ENCODE peak calls at places on chromosomes 16 and 17, in nine cellular contexts. H is iPS-NIHi11; M is stromal cell of bone marrow; O is Calu3; R is ELF-1; Z is activated T-helper 1 cell treated with anti-CD3 and anti-CD28 coated beads, Interleukin-2, amount 50 U/mL, for 16 hours; V is right atrium auricular region; S is GM12878; D is transverse colon. E is an unnamed sample.

GRCh38 chr16:84319146-84319760 is 24.6 kb downstream of the WFDC1 start:
- DNase-seq in H (no peak), M (no peak), O (no peak), R (no peak), Z (no peak), V (no peak), S (no peak), D (no peak), E (no peak)

GRCh38 chr17:1684307-1685189 is at the start of gene PRPF8:
- DNase-seq in H (peak; percentile 99), M (peak; percentile 95), O (peak; percentile 94), R (peak; percentile 99), Z (peak; percentile 96), V (peak; percentile 99), S (peak; percentile 95), D (peak; percentile 98), E (peak; percentile 92)

GRCh38 chr16:66408181-66409048 is 18.7 kb upstream of the BEAN1 start:
- DNase-seq in H (no peak), M (no peak), O (peak; percentile 57), R (peak; percentile 86), Z (no peak), V (peak; percentile 59), S (no peak), D (no peak), E (no peak)

GRCh38 chr16:3173892-3174617 is 13.9 kb upstream of the OR1F1 start:
- DNase-seq in H (peak; percentile 69), M (no peak), O (peak; percentile 43), R (peak; percentile 89), Z (no peak), V (no peak), S (no peak), D (no peak), E (no peak)

GRCh38 chr16:83015871-83016270 is 389.1 kb downstream of the CDH13 start:
- DNase-seq in H (no peak), M (no peak), O (no peak), R (no peak), Z (no peak), V (no peak), S (no peak), D (no peak), E (no peak)

GRCh38 chr17:79647456-79647915 is 36.6 kb upstream of the RBFOX3 start:
- DNase-seq in H (no peak), M (no peak), O (no peak), R (no peak), Z (no peak), V (peak; percentile 11), S (no peak), D (no peak), E (no peak)

GRCh38 chr16:19075511-19075910 is 8.1 kb downstream of the COQ7 start:
- DNase-seq in H (no peak), M (no peak), O (no peak), R (no peak), Z (no peak), V (no peak), S (no peak), D (no peak), E (no peak)

GRCh38 chr17:69533481-69534234 is 119.2 kb downstream of the MAP2K6 start:
- DNase-seq in H (peak; percentile 23), M (no peak), O (no peak), R (peak; percentile 8), Z (no peak), V (no peak), S (no peak), D (no peak), E (no peak)

GRCh38 chr17:61466246-61466645 is 14.0 kb downstream of the TBX4 start:
- DNase-seq in H (no peak), M (no peak), O (no peak), R (no peak), Z (no peak), V (no peak), S (no peak), D (no peak), E (no peak)

GRCh38 chr16:12319464-12320030 is 343.0 kb downstream of the SNX29 start:
- DNase-seq in H (no peak), M (no peak), O (no peak), R (peak; percentile 50), Z (no peak), V (no peak), S (no peak), D (no peak), E (no peak)

GRCh38 chr16:12458591-12459400 is 344.9 kb downstream of the CPPED1 start:
- DNase-seq in H (no peak), M (no peak), O (no peak), R (no peak), Z (no peak), V (no peak), S (no peak), D (peak; percentile 16), E (no peak)

GRCh38 chr17:700504-701094 is 14.0 kb downstream of the VPS53 start:
- DNase-seq in H (peak; percentile 46), M (no peak), O (no peak), R (no peak), Z (no peak), V (no peak), S (no peak), D (no peak), E (no peak)

GRCh38 chr17:81563861-81564586 is 11.9 kb upstream of the FAAP100 start:
- DNase-seq in H (no peak), M (peak; percentile 72), O (no peak), R (no peak), Z (no peak), V (no peak), S (no peak), D (no peak), E (no peak)

GRCh38 chr16:31401436-31401835 is 8.3 kb downstream of the ITGAD start:
- DNase-seq in H (no peak), M (no peak), O (no peak), R (no peak), Z (no peak), V (no peak), S (no peak), D (no peak), E (no peak)